ENCODE peak calls at places on chromosomes 4 and X, in five cellular contexts. A, H, W, G and T are unnamed samples.

GRCh38 chr4:102363033-102363432 is 17.8 kb upstream of the SLC39A8 start:
- DNase-seq in A (no peak), H (no peak), W (no peak), G (no peak), T (no peak)

GRCh38 chrX:95893632-95894031 is 791.0 kb upstream of the DIAPH2 start:
- DNase-seq in A (no peak), H (no peak), W (no peak), G (no peak), T (no peak)

GRCh38 chr4:84966382-84967291 is at the start of gene WDFY3:
- DNase-seq in A (peak), H (peak), W (no peak), G (peak), T (peak)

GRCh38 chr4:11698846-11699590 is 270.3 kb upstream of the HS3ST1 start:
- DNase-seq in A (no peak), H (no peak), W (no peak), G (no peak), T (no peak)

GRCh38 chr4:145709843-145710242 is 29.9 kb downstream of the C4orf51 start:
- DNase-seq in A (no peak), H (no peak), W (no peak), G (no peak), T (no peak)

GRCh38 chrX:135528756-135529155 is 8.3 kb downstream of the INTS6L start:
- DNase-seq in A (no peak), H (no peak), W (no peak), G (no peak), T (no peak)

GRCh38 chr4:79874197-79874596 is 198.8 kb downstream of the ANTXR2 start:
- DNase-seq in A (no peak), H (no peak), W (no peak), G (no peak), T (no peak)

GRCh38 chrX:112078606-112079005 is 4.0 kb downstream of the TRPC5 start:
- DNase-seq in A (no peak), H (no peak), W (no peak), G (no peak), T (no peak)

GRCh38 chrX:111490683-111491082 is 20.8 kb upstream of the SERTM2 start:
- DNase-seq in A (no peak), H (no peak), W (no peak), G (no peak), T (no peak)

GRCh38 chrX:152465132-152465531 is 14.0 kb upstream of the GABRA3 start:
- DNase-seq in A (no peak), H (no peak), W (no peak), G (no peak), T (no peak)

GRCh38 chr4:152485726-152486276 is 50.1 kb downstream of the FBXW7 start:
- DNase-seq in A (no peak), H (no peak), W (peak), G (peak), T (peak)

GRCh38 chr4:21320034-21320433 is 619.8 kb downstream of the PACRGL start:
- DNase-seq in A (no peak), H (no peak), W (no peak), G (no peak), T (no peak)

GRCh38 chr4:89184407-89184806 is 73.1 kb downstream of the TIGD2 start:
- DNase-seq in A (no peak), H (no peak), W (no peak), G (no peak), T (no peak)
- TF ChIP-seq ESRRA in A (no peak), H (no peak), W (no peak), G (no peak), T (no peak)

GRCh38 chrX:37846141-37846540 is 1.2 kb downstream of the DYNLT3 start:
- DNase-seq in A (no peak), H (no peak), W (no peak), G (no peak), T (no peak)
- TF ChIP-seq ESRRA in A (no peak), H (no peak), W (no peak), G (no peak), T (no peak)

DNA sequence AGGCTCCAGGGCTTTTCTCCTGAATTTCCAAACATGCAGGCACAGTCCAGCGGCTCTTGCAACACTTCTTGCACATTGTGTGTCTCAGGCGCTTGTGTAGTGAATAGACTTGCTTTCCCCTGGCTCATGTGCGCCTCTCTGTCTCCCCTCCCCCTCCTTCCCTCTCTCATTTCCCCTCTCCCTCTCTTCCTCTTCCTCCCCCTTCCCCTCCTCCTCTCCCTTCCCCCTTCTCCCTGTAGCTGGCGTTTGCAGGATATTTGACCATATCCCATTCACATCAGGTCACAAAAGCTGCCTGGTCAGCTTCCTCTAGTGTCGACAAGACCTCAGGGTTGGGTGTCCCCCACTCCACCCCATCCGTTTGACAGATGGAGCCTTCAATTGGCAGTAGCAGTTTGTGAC is 2.4 kb downstream of the CHST7 start:
- DNase-seq in A (no peak), H (no peak), W (no peak), G (peak), T (no peak)
- TF ChIP-seq ESRRA in A (no peak), H (no peak), W (no peak), G (no peak), T (no peak)

DNA sequence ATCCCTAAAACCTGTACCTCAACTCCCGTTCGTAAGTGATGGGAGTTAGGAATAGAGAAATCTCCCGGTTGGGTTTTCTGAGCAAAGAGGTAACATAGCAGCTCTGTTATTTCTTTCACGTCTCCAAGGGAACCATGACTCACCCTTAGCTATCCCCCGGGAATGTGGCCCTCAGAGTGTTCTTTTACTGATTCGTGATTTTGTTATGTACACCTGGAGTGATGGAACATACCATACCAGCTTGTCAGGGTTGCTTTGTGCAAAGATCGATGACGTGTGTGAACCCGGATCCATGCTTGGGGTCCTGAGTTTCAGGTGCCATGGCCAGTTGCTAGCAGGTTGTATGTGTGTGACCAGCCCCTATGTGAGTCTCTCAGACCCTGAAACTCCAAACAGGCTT is 52.6 kb downstream of the HPRT1 start:
- DNase-seq in A (no peak), H (no peak), W (no peak), G (peak), T (peak)
- TF ChIP-seq ESRRA in A (no peak), H (no peak), W (no peak), G (no peak), T (no peak)

DNA sequence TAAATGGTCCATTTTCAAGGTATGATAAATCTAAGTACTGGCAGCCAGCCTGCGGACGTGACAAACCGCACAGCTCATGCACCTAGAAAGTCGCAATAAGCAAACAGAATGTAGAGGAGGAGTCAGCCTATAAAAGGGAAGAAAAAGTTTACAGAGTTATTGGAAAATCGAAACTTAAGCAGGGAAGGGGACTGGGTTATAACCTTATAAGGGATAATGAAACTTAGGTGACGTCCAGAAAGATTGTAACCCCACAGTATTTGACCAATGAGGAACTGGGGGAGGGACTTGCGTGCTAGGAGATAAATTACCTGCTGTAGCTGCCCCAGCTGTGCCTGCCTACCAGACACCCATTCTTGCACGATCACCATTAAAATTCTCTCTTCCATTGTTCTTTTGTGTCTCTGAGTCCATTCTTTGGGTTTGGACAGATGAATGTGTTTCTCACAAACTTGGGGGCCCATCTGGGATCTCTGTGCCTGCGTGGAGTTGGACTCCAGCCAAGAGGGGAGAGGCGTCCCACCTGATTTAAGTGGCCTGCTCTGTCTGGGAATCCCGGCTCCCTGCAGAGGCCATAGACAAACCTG is 61.0 kb downstream of the ZCCHC12 start:
- DNase-seq in A (no peak), H (no peak), W (no peak), G (peak), T (no peak)
- TF ChIP-seq ESRRA in A (no peak), H (no peak), W (no peak), G (no peak), T (no peak)

GRCh38 chr4:1171306-1172227 is 816 bp downstream of the SPON2 start:
- DNase-seq in A (peak), H (no peak), W (no peak), G (no peak), T (no peak)
- TF ChIP-seq ESRRA in A (no peak), H (no peak), W (no peak), G (no peak), T (no peak)

GRCh38 chr4:17785858-17786257 is 4.4 kb upstream of the FAM184B start:
- DNase-seq in A (no peak), H (no peak), W (no peak), G (no peak), T (no peak)
- TF ChIP-seq ESRRA in A (no peak), H (no peak), W (no peak), G (no peak), T (no peak)

GRCh38 chr4:94410678-94411206 is 41.0 kb upstream of the PDLIM5 start:
- DNase-seq in A (no peak), H (no peak), W (no peak), G (peak), T (peak)
- TF ChIP-seq ESRRA in A (no peak), H (no peak), W (no peak), G (no peak), T (no peak)

GRCh38 chr4:182918044-182918607 is 940 bp upstream of the DCTD start:
- DNase-seq in A (no peak), H (no peak), W (peak), G (no peak), T (no peak)

GRCh38 chr4:182918791-182919302 is 1.7 kb upstream of the DCTD start:
- DNase-seq in A (no peak), H (no peak), W (peak), G (no peak), T (no peak)

GRCh38 chr4:182914357-182914756 is 2.8 kb downstream of the DCTD start:
- DNase-seq in A (no peak), H (no peak), W (no peak), G (no peak), T (no peak)

GRCh38 chr4:182917182-182918043 is at the start of gene DCTD:
- DNase-seq in A (peak), H (peak), W (no peak), G (peak), T (peak)

DNA sequence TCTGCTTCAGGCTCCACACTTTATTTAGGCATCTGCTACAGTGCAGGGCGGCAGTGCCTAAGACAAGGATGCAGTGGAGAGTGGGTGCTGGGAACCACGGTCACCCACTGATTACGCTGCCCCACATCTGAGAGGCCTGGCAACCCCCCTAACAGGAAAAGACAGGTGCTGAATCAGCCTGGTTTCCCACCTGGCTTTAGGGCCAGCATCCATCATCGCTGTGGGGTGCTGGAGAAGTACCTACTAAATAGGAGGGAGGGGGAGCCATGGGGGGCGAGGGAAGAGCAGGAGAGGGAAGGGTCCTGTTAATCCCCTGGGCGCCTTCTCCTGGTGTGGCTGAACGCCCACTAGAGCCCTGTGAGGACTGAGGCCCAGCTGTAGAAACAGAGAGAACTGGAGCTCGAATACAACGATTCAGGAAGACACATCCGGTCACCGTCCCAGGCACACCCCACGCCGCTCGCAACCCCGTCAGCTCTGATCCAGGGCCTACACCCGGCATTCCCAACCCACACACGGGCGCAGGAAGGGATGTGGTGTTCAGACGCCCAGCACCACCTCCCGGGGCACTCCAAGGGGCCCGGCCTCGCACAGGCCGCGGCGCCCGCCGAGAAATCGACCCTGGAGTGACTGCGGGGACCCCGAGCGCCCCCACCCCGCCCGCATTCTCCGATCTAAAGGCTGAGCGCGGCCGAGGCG is 554 bp downstream of the DCTD start:
- DNase-seq in A (peak), H (no peak), W (no peak), G (no peak), T (peak)
- TF ChIP-seq ESRRA in A (no peak), H (no peak), W (no peak), G (no peak), T (no peak)

DNA sequence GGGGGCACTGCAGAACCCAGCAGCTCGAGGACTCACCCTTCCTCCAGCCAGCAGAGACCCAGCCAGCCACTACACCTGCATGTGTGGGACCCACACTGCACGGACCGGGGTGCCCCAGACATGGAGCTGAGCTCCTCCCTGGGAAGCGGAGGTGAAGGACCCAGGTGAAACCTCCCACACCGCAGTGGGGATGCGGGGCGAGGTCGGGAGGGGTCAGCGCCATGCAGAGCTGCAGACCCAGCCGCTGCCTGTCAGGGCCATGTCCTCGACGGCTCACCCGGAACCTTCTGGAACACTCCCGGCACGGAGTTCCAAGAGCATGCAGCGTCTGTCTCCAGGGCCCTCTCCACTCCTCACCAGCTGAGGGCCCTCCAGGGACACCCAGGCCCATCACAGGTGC is 42.6 kb downstream of the GAK start:
- DNase-seq in A (no peak), H (no peak), W (no peak), G (no peak), T (no peak)
- TF ChIP-seq ESRRA in A (no peak), H (no peak), W (no peak), G (no peak), T (no peak)